ENCODE peak calls at places on chromosomes 5 and 9, in eight cellular contexts. Y is PC-9; B is T-helper 9 cell; E is AG09319; A is AG08395; K is naive thymus-derived CD8-positive, alpha-beta T cell; C is CMK; G is tibial nerve. S is an unnamed sample.

GRCh38 chr9:134192951-134193731 is 28.8 kb upstream of the RNU6ATAC start:
- DNase-seq in Y (no peak), K (no peak), G (no peak), B (no peak), C (no peak), E (no peak), A (no peak), S (no peak)

GRCh38 chr5:171573021-171573420 is 153.6 kb downstream of the FGF18 start:
- DNase-seq in E (no peak), G (no peak), K (no peak), B (no peak), Y (no peak), A (no peak), C (no peak), S (no peak)

GRCh38 chr5:134626369-134627014 is 6.1 kb downstream of the SAR1B start:
- DNase-seq in B (no peak), A (no peak), E (peak), G (no peak), Y (no peak), K (no peak), C (no peak), S (no peak)

GRCh38 chr5:11013793-11014192 is 252.8 kb upstream of the DAP start:
- DNase-seq in G (no peak), A (no peak), C (no peak), E (no peak), K (no peak), Y (no peak), B (no peak), S (no peak)

GRCh38 chr5:125237026-125237425 is 490.6 kb upstream of the ZNF608 start:
- DNase-seq in A (no peak), Y (no peak), B (no peak), E (no peak), K (no peak), G (no peak), C (no peak), S (no peak)

GRCh38 chr5:1429066-1429465 is 16.2 kb downstream of the SLC6A3 start:
- DNase-seq in C (no peak), G (no peak), K (no peak), E (no peak), B (no peak), A (no peak), Y (no peak), S (no peak)

GRCh38 chr5:133116601-133117000 is 64.8 kb downstream of the HSPA4 start:
- DNase-seq in A (no peak), E (no peak), B (no peak), Y (no peak), G (no peak), K (no peak), C (no peak), S (no peak)

GRCh38 chr9:102521097-102521755 is 473.9 kb upstream of the CYLC2 start:
- DNase-seq in Y (no peak), G (no peak), C (no peak), A (no peak), B (no peak), E (no peak), K (no peak), S (no peak)

GRCh38 chr5:109053995-109054417 is 306.3 kb downstream of the FER start:
- DNase-seq in K (no peak), Y (no peak), B (no peak), A (no peak), C (no peak), E (peak), G (no peak), S (peak)

GRCh38 chr9:107239474-107239873 is 43.6 kb upstream of the RAD23B start:
- DNase-seq in C (no peak), A (no peak), Y (no peak), E (no peak), B (no peak), K (no peak), G (no peak), S (no peak)

GRCh38 chr5:137735531-137736284 is at the start of gene KLHL3:
- DNase-seq in C (no peak), K (peak), G (no peak), E (no peak), Y (peak), B (peak), A (peak), S (no peak)

GRCh38 chr9:129704797-129705196 is 39.4 kb downstream of the PRRX2 start:
- DNase-seq in Y (no peak), B (no peak), E (no peak), C (no peak), A (no peak), G (no peak), K (no peak), S (no peak)

GRCh38 chr5:55982957-55983381 is 11.8 kb downstream of the IL6ST start:
- DNase-seq in C (no peak), K (peak), Y (no peak), B (no peak), E (no peak), G (no peak), A (no peak), S (no peak)

GRCh38 chr9:137666950-137667670 is 48.3 kb downstream of the EHMT1 start:
- DNase-seq in A (no peak), E (no peak), G (no peak), B (no peak), Y (no peak), C (no peak), K (no peak), S (no peak)